ENCODE peak calls at places on chromosomes 13 and 19, in nine cellular contexts. Q is CD8-positive, alpha-beta memory T cell; U is tibial artery; K is stomach; F is osteoblast; O is uterus; M is SK-N-SH; E is CD8-positive, alpha-beta T cell; S is esophagus squamous epithelium. W is an unnamed sample.

GRCh38 chr19:15114153-15114540 is 6.9 kb downstream of the SYDE1 start:
- DNase-seq in K (no peak), M (peak; percentile 21), S (no peak), F (peak; percentile 99), E (no peak), Q (no peak), U (peak; percentile 77), O (no peak), W (no peak)

GRCh38 chr13:77918391-77919261 is at the start of gene EDNRB:
- DNase-seq in U (no peak), E (no peak), F (peak; percentile 38), K (peak; percentile 27), Q (no peak), S (no peak), O (peak; percentile 35), M (peak; percentile 39), W (no peak)

GRCh38 chr13:43127103-43127817 is 103.9 kb downstream of the DNAJC15 start:
- DNase-seq in E (no peak), U (no peak), O (no peak), S (no peak), M (no peak), F (no peak), K (no peak), Q (no peak), W (no peak)

GRCh38 chr19:10835089-10835753 is 791 bp downstream of the TMED1 start:
- DNase-seq in Q (no peak), U (no peak), M (no peak), K (peak; percentile 100), E (no peak), O (no peak), F (peak; percentile 35), S (no peak), W (no peak)

GRCh38 chr13:51764184-51765141 is 39.5 kb downstream of the DHRS12 start:
- DNase-seq in F (peak; percentile 96), Q (peak; percentile 37), U (peak; percentile 95), E (peak; percentile 52), O (peak; percentile 67), M (no peak), S (peak; percentile 10), K (peak; percentile 56), W (peak; percentile 35)

GRCh38 chr13:34926513-34926912 is 15.6 kb upstream of the NBEA start:
- DNase-seq in U (no peak), F (no peak), M (no peak), O (no peak), S (no peak), K (no peak), Q (no peak), E (no peak), W (no peak)

GRCh38 chr13:48404952-48405351 is 8.0 kb downstream of the LPAR6 start:
- DNase-seq in F (no peak), U (no peak), E (no peak), O (no peak), K (no peak), M (no peak), S (no peak), Q (no peak), W (no peak)

GRCh38 chr13:99969368-99969933 is 2.1 kb downstream of the ZIC5 start:
- DNase-seq in Q (no peak), E (no peak), U (no peak), F (peak; percentile 75), O (no peak), S (no peak), K (no peak), M (peak; percentile 56), W (no peak)

GRCh38 chr19:34172661-34173144 is 399 bp downstream of the LSM14A start:
- DNase-seq in Q (no peak), K (no peak), S (no peak), E (peak; percentile 34), O (no peak), M (peak; percentile 70), F (peak; percentile 77), U (no peak), W (peak; percentile 41)

GRCh38 chr13:74770361-74770760 is 636.2 kb upstream of the KLF12 start:
- DNase-seq in O (no peak), F (peak; percentile 84), E (no peak), M (no peak), U (no peak), S (no peak), K (no peak), Q (no peak), W (no peak)

GRCh38 chr19:1049106-1049505 is 9.2 kb downstream of the ABCA7 start:
- DNase-seq in F (no peak), E (no peak), U (no peak), K (no peak), O (no peak), M (no peak), Q (no peak), S (no peak), W (no peak)

GRCh38 chr19:8811315-8812172 is 20.6 kb downstream of the ZNF558 start:
- DNase-seq in Q (no peak), U (no peak), S (no peak), E (no peak), M (no peak), F (no peak), O (no peak), K (no peak), W (no peak)

GRCh38 chr19:36111200-36111539 is 227 bp downstream of the OVOL3 start:
- DNase-seq in F (no peak), Q (no peak), S (no peak), O (no peak), M (no peak), E (no peak), K (no peak), U (no peak), W (no peak)

GRCh38 chr13:103351035-103351828 is 285.0 kb upstream of the SLC10A2 start:
- DNase-seq in U (no peak), E (no peak), S (no peak), Q (no peak), O (no peak), K (no peak), M (no peak), F (no peak), W (no peak)

GRCh38 chr13:20192470-20193141 is at the start of gene GJB2:
- DNase-seq in K (peak; percentile 48), S (no peak), O (no peak), U (no peak), Q (peak; percentile 14), M (peak; percentile 51), F (peak; percentile 84), E (no peak), W (no peak)

GRCh38 chr13:85896516-85897450 is 97.6 kb upstream of the SLITRK6 start:
- DNase-seq in S (no peak), Q (no peak), F (no peak), E (no peak), U (no peak), O (no peak), M (peak; percentile 21), K (no peak), W (no peak)

GRCh38 chr13:24683833-24684599 is 3.8 kb downstream of the ATP12A start:
- DNase-seq in Q (peak; percentile 27), U (no peak), M (peak; percentile 91), O (no peak), K (peak; percentile 63), E (peak; percentile 59), S (no peak), F (peak; percentile 98), W (peak; percentile 45)

GRCh38 chr13:96090240-96091101 is 564 bp downstream of the HS6ST3 start:
- DNase-seq in K (peak; percentile 28), O (no peak), M (peak; percentile 81), S (no peak), Q (no peak), F (peak; percentile 87), E (no peak), U (no peak), W (no peak)

DNA sequence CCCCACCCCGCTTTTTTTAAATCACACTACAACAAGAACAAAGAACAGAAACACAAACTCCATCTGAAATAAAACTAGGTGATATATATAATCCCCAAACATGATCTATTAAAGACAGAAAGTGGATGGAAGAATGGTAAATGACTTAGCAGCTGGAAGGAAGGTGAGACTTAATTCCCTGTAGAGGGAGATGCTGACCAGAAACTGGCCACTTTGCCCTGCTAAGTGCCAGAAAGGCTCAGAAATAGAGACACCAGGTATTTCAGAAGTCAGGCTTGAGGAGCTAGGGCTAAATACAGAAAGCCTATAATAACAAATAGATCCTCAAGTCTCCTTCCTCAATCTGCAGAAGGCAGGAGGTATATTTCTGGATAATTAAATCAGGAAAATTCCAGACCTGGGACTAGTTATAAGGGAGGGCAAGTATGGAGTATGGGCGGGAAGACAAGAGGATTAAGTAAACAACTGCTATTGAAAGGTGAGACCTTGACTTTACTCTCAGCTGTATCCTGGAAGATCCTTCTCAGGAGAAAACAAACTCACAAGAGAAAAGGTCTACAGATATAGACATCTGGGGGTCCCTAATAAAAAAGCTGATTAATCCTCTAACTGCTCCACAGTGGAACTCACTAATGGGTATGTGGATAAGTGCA is 32.2 kb downstream of the MTRF1 start:
- DNase-seq in Q (no peak), K (no peak), U (no peak), M (no peak), S (no peak), E (no peak), O (no peak), F (no peak), W (no peak)
- H3K27ac ChIP-seq in Q (no peak overlapping the region), K (peak overlapping the region; percentile 32), U (no peak overlapping the region), M (no peak overlapping the region), S (no peak overlapping the region), E (no peak overlapping the region), O (no peak overlapping the region), F (no peak overlapping the region), W (no peak overlapping the region)

DNA sequence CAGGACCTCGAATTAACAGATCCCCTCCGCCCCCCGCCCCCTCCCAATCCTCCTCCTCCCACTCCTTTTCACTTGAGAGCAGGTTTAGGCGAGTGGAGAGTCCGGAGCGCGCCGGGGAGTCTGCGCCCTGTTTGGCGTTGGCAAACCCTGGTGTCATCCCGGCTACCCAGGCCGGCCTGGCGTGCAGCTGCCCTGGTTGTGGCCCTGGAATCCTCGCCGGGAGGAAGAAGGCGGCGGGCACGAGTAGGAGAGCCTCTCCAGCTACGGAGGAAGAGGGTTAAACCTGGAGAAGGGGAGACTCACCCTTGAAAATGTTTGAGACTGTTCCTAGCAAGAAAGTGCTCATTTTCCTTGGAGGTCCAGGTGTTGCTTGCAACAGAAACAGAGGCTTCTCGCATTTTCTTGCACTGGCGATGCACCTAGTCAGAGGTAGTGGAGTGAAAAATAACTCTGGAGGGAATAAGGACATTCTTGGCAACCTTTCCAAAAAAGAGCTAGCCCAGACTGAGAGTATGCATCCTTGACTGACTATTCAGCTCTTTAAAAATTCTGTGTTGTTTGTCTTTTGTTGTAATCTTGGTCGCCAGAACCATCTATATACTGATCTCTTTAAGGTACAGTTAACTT is 1.3 kb upstream of the SOX21 start:
- DNase-seq in O (no peak), K (no peak), Q (no peak), M (no peak), S (no peak), F (peak; percentile 79), E (no peak), U (no peak), W (no peak)
- H3K4me1 ChIP-seq in O (peaks cover 26% of the 10 kb centered on the region), K (peaks cover 36% of the 10 kb centered on the region), Q (peaks cover 4% of the 10 kb centered on the region), M (peaks cover 4% of the 10 kb centered on the region), S (peaks cover 17% of the 10 kb centered on the region), F (no peaks in the 10 kb centered on the region), E (peaks cover 4% of the 10 kb centered on the region), U (peaks cover 29% of the 10 kb centered on the region), W (peaks cover 7% of the 10 kb centered on the region)

GRCh38 chr13:66375756-66376155 is 854.4 kb downstream of the PCDH9 start:
- DNase-seq in O (no peak), E (no peak), U (no peak), M (peak; percentile 1), K (no peak), S (no peak), F (no peak), Q (no peak), W (no peak)
- H3K27ac ChIP-seq in O (no peak overlapping the region), E (no peak overlapping the region), U (no peak overlapping the region), M (no peak overlapping the region), K (no peak overlapping the region), S (no peak overlapping the region), F (no peak overlapping the region), Q (no peak overlapping the region), W (no peak overlapping the region)

GRCh38 chr13:75783906-75784485 is 147.9 kb downstream of the LMO7 start:
- DNase-seq in O (no peak), K (no peak), Q (no peak), S (no peak), F (no peak), M (peak; percentile 19), U (no peak), E (no peak), W (no peak)
- H3K4me1 ChIP-seq in O (no peaks in the 10 kb centered on the region), K (peaks cover 36% of the 10 kb centered on the region), Q (no peaks in the 10 kb centered on the region), S (no peaks in the 10 kb centered on the region), F (peaks cover 58% of the 10 kb centered on the region), M (peaks cover 11% of the 10 kb centered on the region), U (peaks cover 16% of the 10 kb centered on the region), E (no peaks in the 10 kb centered on the region), W (no peaks in the 10 kb centered on the region)